ENCODE peak calls at places on chromosomes 5 and 9, in ten cellular contexts. One of them, this sample, is unnamed.

GRCh38 chr5:54148062-54148461 is 162.3 kb downstream of the ARL15 start:
- DNase-seq in body of pancreas: no peak
- DNase-seq in psoas muscle: no peak
- DNase-seq in uterus: no peak
- DNase-seq in aorta: no peak
- DNase-seq in left ventricle myocardium inferior: no peak
- DNase-seq in fibroblast of lung: no peak
- DNase-seq in mammary epithelial cell: no peak
- DNase-seq in cardiac muscle cell: no peak
- DNase-seq in sigmoid colon: no peak
- DNase-seq in this sample: no peak

GRCh38 chr9:129803679-129804065 is 688 bp downstream of the TOR1B start:
- DNase-seq in body of pancreas: no peak
- DNase-seq in psoas muscle: no peak
- DNase-seq in uterus: no peak
- DNase-seq in aorta: no peak
- DNase-seq in left ventricle myocardium inferior: no peak
- DNase-seq in fibroblast of lung: no peak
- DNase-seq in mammary epithelial cell: peak; percentile 21
- DNase-seq in cardiac muscle cell: no peak
- DNase-seq in sigmoid colon: no peak
- DNase-seq in this sample: no peak

GRCh38 chr5:174503086-174503460 is 221.3 kb upstream of the MSX2 start:
- DNase-seq in body of pancreas: no peak
- DNase-seq in psoas muscle: no peak
- DNase-seq in uterus: no peak
- DNase-seq in aorta: no peak
- DNase-seq in left ventricle myocardium inferior: no peak
- DNase-seq in fibroblast of lung: no peak
- DNase-seq in mammary epithelial cell: no peak
- DNase-seq in cardiac muscle cell: no peak
- DNase-seq in sigmoid colon: no peak
- DNase-seq in this sample: no peak

GRCh38 chr9:98339987-98340564 is 84.6 kb upstream of the TBC1D2 start:
- DNase-seq in body of pancreas: no peak
- DNase-seq in psoas muscle: no peak
- DNase-seq in uterus: no peak
- DNase-seq in aorta: no peak
- DNase-seq in left ventricle myocardium inferior: no peak
- DNase-seq in fibroblast of lung: no peak
- DNase-seq in mammary epithelial cell: no peak
- DNase-seq in cardiac muscle cell: no peak
- DNase-seq in sigmoid colon: no peak
- DNase-seq in this sample: no peak

GRCh38 chr9:125701351-125701750 is 5.7 kb downstream of the MAPKAP1 start:
- DNase-seq in body of pancreas: no peak
- DNase-seq in psoas muscle: no peak
- DNase-seq in uterus: no peak
- DNase-seq in aorta: no peak
- DNase-seq in left ventricle myocardium inferior: no peak
- DNase-seq in fibroblast of lung: peak; percentile 92
- DNase-seq in mammary epithelial cell: peak; percentile 81
- DNase-seq in cardiac muscle cell: no peak
- DNase-seq in sigmoid colon: no peak
- DNase-seq in this sample: no peak

GRCh38 chr9:75023846-75024245 is 4.2 kb downstream of the CARNMT1 start:
- DNase-seq in body of pancreas: no peak
- DNase-seq in psoas muscle: no peak
- DNase-seq in uterus: no peak
- DNase-seq in aorta: no peak
- DNase-seq in left ventricle myocardium inferior: no peak
- DNase-seq in fibroblast of lung: no peak
- DNase-seq in mammary epithelial cell: no peak
- DNase-seq in cardiac muscle cell: peak; percentile 2
- DNase-seq in sigmoid colon: no peak
- DNase-seq in this sample: no peak

GRCh38 chr9:99628843-99629242 is 192.8 kb upstream of the NR4A3 start:
- DNase-seq in body of pancreas: no peak
- DNase-seq in psoas muscle: no peak
- DNase-seq in uterus: no peak
- DNase-seq in aorta: no peak
- DNase-seq in left ventricle myocardium inferior: no peak
- DNase-seq in fibroblast of lung: no peak
- DNase-seq in mammary epithelial cell: no peak
- DNase-seq in cardiac muscle cell: no peak
- DNase-seq in sigmoid colon: no peak
- DNase-seq in this sample: no peak

GRCh38 chr9:6630502-6631206 is 14.9 kb downstream of the GLDC start:
- DNase-seq in body of pancreas: no peak
- DNase-seq in psoas muscle: no peak
- DNase-seq in uterus: no peak
- DNase-seq in aorta: no peak
- DNase-seq in left ventricle myocardium inferior: no peak
- DNase-seq in fibroblast of lung: no peak
- DNase-seq in mammary epithelial cell: no peak
- DNase-seq in cardiac muscle cell: no peak
- DNase-seq in sigmoid colon: no peak
- DNase-seq in this sample: no peak

GRCh38 chr9:86600977-86601376 is 246.8 kb upstream of the TUT7 start:
- DNase-seq in body of pancreas: no peak
- DNase-seq in psoas muscle: no peak
- DNase-seq in uterus: no peak
- DNase-seq in aorta: no peak
- DNase-seq in left ventricle myocardium inferior: no peak
- DNase-seq in fibroblast of lung: no peak
- DNase-seq in mammary epithelial cell: no peak
- DNase-seq in cardiac muscle cell: no peak
- DNase-seq in sigmoid colon: no peak
- DNase-seq in this sample: no peak

GRCh38 chr9:86599565-86599964 is 245.4 kb upstream of the TUT7 start:
- DNase-seq in body of pancreas: no peak
- DNase-seq in psoas muscle: no peak
- DNase-seq in uterus: no peak
- DNase-seq in aorta: no peak
- DNase-seq in left ventricle myocardium inferior: no peak
- DNase-seq in fibroblast of lung: no peak
- DNase-seq in mammary epithelial cell: no peak
- DNase-seq in cardiac muscle cell: no peak
- DNase-seq in sigmoid colon: no peak
- DNase-seq in this sample: no peak

GRCh38 chr9:86600291-86600690 is 246.1 kb upstream of the TUT7 start:
- DNase-seq in body of pancreas: no peak
- DNase-seq in psoas muscle: no peak
- DNase-seq in uterus: no peak
- DNase-seq in aorta: no peak
- DNase-seq in left ventricle myocardium inferior: no peak
- DNase-seq in fibroblast of lung: peak; percentile 17
- DNase-seq in mammary epithelial cell: peak; percentile 68
- DNase-seq in cardiac muscle cell: no peak
- DNase-seq in sigmoid colon: no peak
- DNase-seq in this sample: no peak

GRCh38 chr9:86602715-86603114 is 248.5 kb upstream of the TUT7 start:
- DNase-seq in body of pancreas: no peak
- DNase-seq in psoas muscle: no peak
- DNase-seq in uterus: no peak
- DNase-seq in aorta: no peak
- DNase-seq in left ventricle myocardium inferior: no peak
- DNase-seq in fibroblast of lung: no peak
- DNase-seq in mammary epithelial cell: no peak
- DNase-seq in cardiac muscle cell: no peak
- DNase-seq in sigmoid colon: no peak
- DNase-seq in this sample: no peak

DNA sequence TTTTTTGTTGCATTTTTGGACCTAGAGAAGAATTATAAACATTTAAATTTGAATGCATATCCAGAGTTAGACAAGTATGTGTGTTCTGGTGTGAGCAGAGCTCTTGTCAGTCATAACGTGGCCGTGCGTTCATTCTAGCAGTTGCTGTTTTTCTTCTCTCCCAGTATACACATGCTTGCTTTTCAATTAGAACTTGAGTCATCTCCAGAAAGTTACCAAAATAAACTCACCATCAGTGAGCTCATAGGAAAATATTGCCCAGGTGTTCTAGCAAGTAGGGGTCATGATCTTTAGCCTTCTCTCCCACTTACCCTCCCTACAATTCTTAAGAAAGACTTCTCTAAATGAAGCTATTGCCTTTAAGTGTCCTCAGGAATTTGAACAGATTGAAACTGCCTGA is 247.5 kb upstream of the TUT7 start:
- DNase-seq in body of pancreas: no peak
- DNase-seq in psoas muscle: no peak
- DNase-seq in uterus: no peak
- DNase-seq in aorta: no peak
- DNase-seq in left ventricle myocardium inferior: no peak
- DNase-seq in fibroblast of lung: no peak
- DNase-seq in mammary epithelial cell: peak; percentile 60
- DNase-seq in cardiac muscle cell: no peak
- DNase-seq in sigmoid colon: no peak
- DNase-seq in this sample: no peak
- H3K4me1 ChIP-seq in body of pancreas: no peaks in the 10 kb centered on the region
- H3K4me1 ChIP-seq in psoas muscle: no peaks in the 10 kb centered on the region
- H3K4me1 ChIP-seq in uterus: peaks cover 14% of the 10 kb centered on the region
- H3K4me1 ChIP-seq in aorta: no peaks in the 10 kb centered on the region
- H3K4me1 ChIP-seq in left ventricle myocardium inferior: peaks cover 30% of the 10 kb centered on the region
- H3K4me1 ChIP-seq in fibroblast of lung: no peaks in the 10 kb centered on the region
- H3K4me1 ChIP-seq in mammary epithelial cell: peaks cover 12% of the 10 kb centered on the region
- H3K4me1 ChIP-seq in cardiac muscle cell: peaks cover 18% of the 10 kb centered on the region
- H3K4me1 ChIP-seq in sigmoid colon: peaks cover 44% of the 10 kb centered on the region
- H3K4me1 ChIP-seq in this sample: peaks cover 22% of the 10 kb centered on the region

DNA sequence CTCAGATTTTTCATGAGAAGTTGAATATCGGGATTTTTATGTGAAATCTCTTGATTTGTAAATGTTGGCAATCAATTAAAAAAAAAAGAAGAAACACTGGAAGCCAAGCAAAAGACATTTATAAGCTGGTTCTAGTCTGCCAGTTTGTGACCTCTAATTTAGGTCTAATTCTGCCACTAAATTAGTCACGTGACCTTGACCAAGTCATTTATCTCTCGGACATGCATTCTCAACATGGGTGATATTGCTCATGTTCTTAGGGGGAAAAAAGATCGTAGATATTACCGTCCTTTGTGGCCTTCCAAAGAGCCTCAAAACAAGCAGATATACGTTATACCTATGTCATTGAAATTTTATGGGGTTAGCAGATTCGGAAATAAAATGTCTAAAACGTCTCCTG is 52.9 kb upstream of the PTPDC1 start:
- DNase-seq in body of pancreas: no peak
- DNase-seq in psoas muscle: no peak
- DNase-seq in uterus: no peak
- DNase-seq in aorta: no peak
- DNase-seq in left ventricle myocardium inferior: no peak
- DNase-seq in fibroblast of lung: peak; percentile 12
- DNase-seq in mammary epithelial cell: no peak
- DNase-seq in cardiac muscle cell: no peak
- DNase-seq in sigmoid colon: no peak
- DNase-seq in this sample: no peak
- H3K27ac ChIP-seq in body of pancreas: no peak overlapping the region
- H3K27ac ChIP-seq in psoas muscle: peak overlapping the region; percentile 94
- H3K27ac ChIP-seq in uterus: peak overlapping the region; percentile 78
- H3K27ac ChIP-seq in aorta: no peak overlapping the region
- H3K27ac ChIP-seq in left ventricle myocardium inferior: peak overlapping the region; percentile 91
- H3K27ac ChIP-seq in fibroblast of lung: peak overlapping the region; percentile 85
- H3K27ac ChIP-seq in mammary epithelial cell: no peak overlapping the region
- H3K27ac ChIP-seq in cardiac muscle cell: no peak overlapping the region
- H3K27ac ChIP-seq in sigmoid colon: peak overlapping the region; percentile 88
- H3K27ac ChIP-seq in this sample: peak overlapping the region; percentile 43

DNA sequence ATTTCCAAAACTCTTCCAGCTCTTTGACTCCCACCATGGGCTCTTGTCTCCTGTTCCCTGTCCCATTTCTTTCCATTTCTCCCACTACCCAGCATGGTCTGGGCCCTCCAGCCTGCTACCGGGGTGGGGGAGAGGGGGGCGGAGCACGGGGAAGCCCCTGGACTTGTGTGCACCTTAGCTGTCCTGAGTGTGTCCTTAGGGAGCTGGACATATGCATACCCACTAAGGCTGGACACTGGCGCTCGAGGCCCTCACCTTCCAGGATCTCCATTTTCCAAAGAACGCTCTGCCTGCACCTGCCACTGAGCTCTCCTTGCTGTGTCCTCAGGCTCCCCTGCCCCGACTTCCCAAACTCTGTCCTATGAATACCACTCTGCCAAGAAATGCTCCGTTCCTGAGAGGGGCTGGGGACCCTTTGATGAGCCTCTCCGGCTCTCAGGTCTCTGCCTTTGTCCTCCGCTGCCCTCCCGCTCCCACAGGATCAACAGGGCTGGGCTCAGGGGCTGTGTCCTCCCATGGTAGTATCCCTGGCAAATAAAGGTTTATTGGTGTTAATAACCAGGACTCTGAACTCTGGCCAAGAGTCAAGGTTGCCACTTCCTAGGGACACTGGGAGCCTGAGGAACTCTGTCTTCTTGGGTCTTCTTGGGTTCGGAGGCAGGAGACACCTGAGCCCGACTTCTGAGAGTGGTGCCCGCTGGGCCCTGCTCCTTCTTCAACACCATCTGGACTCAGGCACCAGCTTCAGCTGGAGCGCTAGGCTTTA is 831 bp upstream of the SHROOM1 start:
- DNase-seq in body of pancreas: no peak
- DNase-seq in psoas muscle: no peak
- DNase-seq in uterus: no peak
- DNase-seq in aorta: no peak
- DNase-seq in left ventricle myocardium inferior: no peak
- DNase-seq in fibroblast of lung: no peak
- DNase-seq in mammary epithelial cell: no peak
- DNase-seq in cardiac muscle cell: no peak
- DNase-seq in sigmoid colon: no peak
- DNase-seq in this sample: no peak
- H3K27me3 ChIP-seq in body of pancreas: no peaks in the 10 kb centered on the region
- H3K27me3 ChIP-seq in psoas muscle: peaks cover 22% of the 10 kb centered on the region
- H3K27me3 ChIP-seq in uterus: no peaks in the 10 kb centered on the region
- H3K27me3 ChIP-seq in aorta: no peaks in the 10 kb centered on the region
- H3K27me3 ChIP-seq in left ventricle myocardium inferior: no peaks in the 10 kb centered on the region
- H3K27me3 ChIP-seq in fibroblast of lung: no peaks in the 10 kb centered on the region
- H3K27me3 ChIP-seq in mammary epithelial cell: no peaks in the 10 kb centered on the region
- H3K27me3 ChIP-seq in cardiac muscle cell: peaks cover 51% of the 10 kb centered on the region
- H3K27me3 ChIP-seq in sigmoid colon: no peaks in the 10 kb centered on the region
- H3K27me3 ChIP-seq in this sample: no peaks in the 10 kb centered on the region

DNA sequence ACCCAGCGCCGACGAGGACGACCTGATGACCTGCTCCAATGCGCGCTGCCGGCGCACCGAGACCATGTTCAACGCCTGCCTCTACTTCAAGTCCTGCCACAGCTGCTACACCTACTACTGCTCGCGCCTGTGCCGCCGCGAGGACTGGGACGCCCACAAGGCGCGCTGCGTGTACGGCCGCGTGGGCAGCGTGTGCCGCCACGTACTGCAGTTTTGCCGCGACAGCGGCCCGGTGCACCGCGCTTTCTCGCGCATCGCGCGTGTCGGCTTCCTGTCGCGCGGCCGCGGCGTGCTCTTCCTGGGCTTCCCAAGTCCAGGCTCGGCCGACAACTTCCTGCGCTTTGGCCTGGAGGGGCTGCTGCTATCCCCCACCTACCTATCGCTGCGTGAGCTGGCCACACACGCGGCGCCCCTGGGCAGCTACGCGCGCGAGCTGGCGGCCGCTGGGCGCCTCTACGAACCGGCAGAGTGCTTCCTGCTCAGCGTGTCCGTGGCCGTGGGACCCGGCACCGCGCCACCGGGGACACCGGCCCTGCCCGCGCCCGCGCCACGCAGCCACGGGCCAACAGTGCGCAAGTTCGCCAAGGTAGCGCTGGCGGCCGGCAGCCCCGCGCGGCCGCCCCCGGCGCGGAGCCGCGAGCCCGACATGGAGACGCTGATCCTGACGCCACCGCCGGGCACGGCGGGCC is 2.7 kb upstream of the PHPT1 start:
- DNase-seq in body of pancreas: no peak
- DNase-seq in psoas muscle: no peak
- DNase-seq in uterus: no peak
- DNase-seq in aorta: no peak
- DNase-seq in left ventricle myocardium inferior: no peak
- DNase-seq in fibroblast of lung: no peak
- DNase-seq in mammary epithelial cell: no peak
- DNase-seq in cardiac muscle cell: no peak
- DNase-seq in sigmoid colon: no peak
- DNase-seq in this sample: no peak
- H3K4me1 ChIP-seq in body of pancreas: peaks cover 59% of the 10 kb centered on the region
- H3K4me1 ChIP-seq in psoas muscle: peaks cover 23% of the 10 kb centered on the region
- H3K4me1 ChIP-seq in uterus: peaks cover 53% of the 10 kb centered on the region
- H3K4me1 ChIP-seq in aorta: no peaks in the 10 kb centered on the region
- H3K4me1 ChIP-seq in left ventricle myocardium inferior: peaks cover 81% of the 10 kb centered on the region
- H3K4me1 ChIP-seq in fibroblast of lung: peaks cover 8% of the 10 kb centered on the region
- H3K4me1 ChIP-seq in mammary epithelial cell: peaks cover 30% of the 10 kb centered on the region
- H3K4me1 ChIP-seq in cardiac muscle cell: peaks cover 17% of the 10 kb centered on the region
- H3K4me1 ChIP-seq in sigmoid colon: peaks cover 82% of the 10 kb centered on the region
- H3K4me1 ChIP-seq in this sample: no peaks in the 10 kb centered on the region

This sample was measured in RWPE2.